ENCODE peak calls at places on chromosome 11, in nine cellular contexts. One of them, this sample, is unnamed.

GRCh38 chr11:12239396-12240298 is 129.3 kb downstream of the MICAL2 start:
- DNase-seq in GM06990: no peak
- DNase-seq in A673: no peak
- DNase-seq in coronary artery: no peak
- DNase-seq in pancreas: peak
- DNase-seq in suprapubic skin: no peak
- DNase-seq in epithelial cell of esophagus: peak
- DNase-seq in heart left ventricle: no peak
- DNase-seq in WERI-Rb-1: no peak
- DNase-seq in this sample: no peak

GRCh38 chr11:64564947-64565889 is 25.8 kb upstream of the SLC22A12 start:
- DNase-seq in GM06990: no peak
- DNase-seq in A673: no peak
- DNase-seq in coronary artery: no peak
- DNase-seq in pancreas: no peak
- DNase-seq in suprapubic skin: no peak
- DNase-seq in epithelial cell of esophagus: no peak
- DNase-seq in heart left ventricle: no peak
- DNase-seq in WERI-Rb-1: peak
- DNase-seq in this sample: no peak

GRCh38 chr11:64755681-64756361 is 4.0 kb downstream of the PYGM start:
- DNase-seq in GM06990: no peak
- DNase-seq in A673: no peak
- DNase-seq in coronary artery: no peak
- DNase-seq in pancreas: no peak
- DNase-seq in suprapubic skin: no peak
- DNase-seq in epithelial cell of esophagus: no peak
- DNase-seq in heart left ventricle: no peak
- DNase-seq in WERI-Rb-1: no peak
- DNase-seq in this sample: no peak

GRCh38 chr11:17745032-17745772 is 10.6 kb downstream of the KCNC1 start:
- DNase-seq in GM06990: no peak
- DNase-seq in A673: no peak
- DNase-seq in coronary artery: no peak
- DNase-seq in pancreas: no peak
- DNase-seq in suprapubic skin: no peak
- DNase-seq in epithelial cell of esophagus: no peak
- DNase-seq in heart left ventricle: peak
- DNase-seq in WERI-Rb-1: no peak
- DNase-seq in this sample: no peak

GRCh38 chr11:58958500-58958899 is 19.2 kb downstream of the GLYATL1 start:
- DNase-seq in GM06990: no peak
- DNase-seq in A673: peak
- DNase-seq in coronary artery: no peak
- DNase-seq in pancreas: peak
- DNase-seq in suprapubic skin: no peak
- DNase-seq in epithelial cell of esophagus: peak
- DNase-seq in heart left ventricle: peak
- DNase-seq in WERI-Rb-1: peak
- DNase-seq in this sample: peak

GRCh38 chr11:78722786-78723185 is 148.1 kb upstream of the NARS2 start:
- DNase-seq in GM06990: no peak
- DNase-seq in A673: no peak
- DNase-seq in coronary artery: no peak
- DNase-seq in pancreas: no peak
- DNase-seq in suprapubic skin: no peak
- DNase-seq in epithelial cell of esophagus: no peak
- DNase-seq in heart left ventricle: no peak
- DNase-seq in WERI-Rb-1: no peak
- DNase-seq in this sample: no peak

GRCh38 chr11:78381867-78382266 is 35.8 kb downstream of the GAB2 start:
- DNase-seq in GM06990: no peak
- DNase-seq in A673: no peak
- DNase-seq in coronary artery: no peak
- DNase-seq in pancreas: no peak
- DNase-seq in suprapubic skin: no peak
- DNase-seq in epithelial cell of esophagus: no peak
- DNase-seq in heart left ventricle: no peak
- DNase-seq in WERI-Rb-1: no peak
- DNase-seq in this sample: no peak

GRCh38 chr11:66106786-66107599 is 36.9 kb downstream of the PACS1 start:
- DNase-seq in GM06990: no peak
- DNase-seq in A673: no peak
- DNase-seq in coronary artery: no peak
- DNase-seq in pancreas: no peak
- DNase-seq in suprapubic skin: no peak
- DNase-seq in epithelial cell of esophagus: peak
- DNase-seq in heart left ventricle: no peak
- DNase-seq in WERI-Rb-1: no peak
- DNase-seq in this sample: no peak

GRCh38 chr11:8219257-8220021 is 44.2 kb downstream of the LMO1 start:
- DNase-seq in GM06990: no peak
- DNase-seq in A673: peak
- DNase-seq in coronary artery: no peak
- DNase-seq in pancreas: peak
- DNase-seq in suprapubic skin: no peak
- DNase-seq in epithelial cell of esophagus: peak
- DNase-seq in heart left ventricle: peak
- DNase-seq in WERI-Rb-1: peak
- DNase-seq in this sample: peak

GRCh38 chr11:70487160-70487559 is 88.8 kb downstream of the CTTN start:
- DNase-seq in GM06990: no peak
- DNase-seq in A673: no peak
- DNase-seq in coronary artery: no peak
- DNase-seq in pancreas: no peak
- DNase-seq in suprapubic skin: no peak
- DNase-seq in epithelial cell of esophagus: no peak
- DNase-seq in heart left ventricle: no peak
- DNase-seq in WERI-Rb-1: no peak
- DNase-seq in this sample: no peak

GRCh38 chr11:48134221-48134922 is 82.2 kb upstream of the OR4B1 start:
- DNase-seq in GM06990: no peak
- DNase-seq in A673: no peak
- DNase-seq in coronary artery: no peak
- DNase-seq in pancreas: no peak
- DNase-seq in suprapubic skin: no peak
- DNase-seq in epithelial cell of esophagus: no peak
- DNase-seq in heart left ventricle: no peak
- DNase-seq in WERI-Rb-1: no peak
- DNase-seq in this sample: no peak

GRCh38 chr11:27242591-27242990 is 120.4 kb downstream of the CCDC34 start:
- DNase-seq in GM06990: no peak
- DNase-seq in A673: peak
- DNase-seq in coronary artery: no peak
- DNase-seq in pancreas: no peak
- DNase-seq in suprapubic skin: no peak
- DNase-seq in epithelial cell of esophagus: no peak
- DNase-seq in heart left ventricle: no peak
- DNase-seq in WERI-Rb-1: no peak
- DNase-seq in this sample: no peak

GRCh38 chr11:32033067-32033466 is 57.8 kb upstream of the RCN1 start:
- DNase-seq in GM06990: no peak
- DNase-seq in A673: no peak
- DNase-seq in coronary artery: no peak
- DNase-seq in pancreas: no peak
- DNase-seq in suprapubic skin: no peak
- DNase-seq in epithelial cell of esophagus: no peak
- DNase-seq in heart left ventricle: no peak
- DNase-seq in WERI-Rb-1: no peak
- DNase-seq in this sample: no peak

GRCh38 chr11:128469220-128469619 is 118.1 kb downstream of the ETS1 start:
- DNase-seq in GM06990: peak
- DNase-seq in A673: no peak
- DNase-seq in coronary artery: no peak
- DNase-seq in pancreas: no peak
- DNase-seq in suprapubic skin: no peak
- DNase-seq in epithelial cell of esophagus: no peak
- DNase-seq in heart left ventricle: no peak
- DNase-seq in WERI-Rb-1: no peak
- DNase-seq in this sample: no peak

GRCh38 chr11:105611414-105611813 is 1.5 kb downstream of the GRIA4 start:
- DNase-seq in GM06990: no peak
- DNase-seq in A673: no peak
- DNase-seq in coronary artery: no peak
- DNase-seq in pancreas: no peak
- DNase-seq in suprapubic skin: no peak
- DNase-seq in epithelial cell of esophagus: no peak
- DNase-seq in heart left ventricle: no peak
- DNase-seq in WERI-Rb-1: no peak
- DNase-seq in this sample: no peak

GRCh38 chr11:105609832-105610781 is at the start of gene GRIA4:
- DNase-seq in GM06990: no peak
- DNase-seq in A673: peak
- DNase-seq in coronary artery: peak
- DNase-seq in pancreas: peak
- DNase-seq in suprapubic skin: peak
- DNase-seq in epithelial cell of esophagus: peak
- DNase-seq in heart left ventricle: peak
- DNase-seq in WERI-Rb-1: peak
- DNase-seq in this sample: peak

GRCh38 chr11:105610796-105611361 is 1.0 kb downstream of the GRIA4 start:
- DNase-seq in GM06990: no peak
- DNase-seq in A673: no peak
- DNase-seq in coronary artery: no peak
- DNase-seq in pancreas: no peak
- DNase-seq in suprapubic skin: no peak
- DNase-seq in epithelial cell of esophagus: no peak
- DNase-seq in heart left ventricle: no peak
- DNase-seq in WERI-Rb-1: peak
- DNase-seq in this sample: no peak

GRCh38 chr11:105611837-105612480 is 2.1 kb downstream of the GRIA4 start:
- DNase-seq in GM06990: no peak
- DNase-seq in A673: no peak
- DNase-seq in coronary artery: no peak
- DNase-seq in pancreas: no peak
- DNase-seq in suprapubic skin: no peak
- DNase-seq in epithelial cell of esophagus: no peak
- DNase-seq in heart left ventricle: no peak
- DNase-seq in WERI-Rb-1: no peak
- DNase-seq in this sample: no peak

GRCh38 chr11:105609341-105609781 is 512 bp upstream of the GRIA4 start:
- DNase-seq in GM06990: no peak
- DNase-seq in A673: peak
- DNase-seq in coronary artery: no peak
- DNase-seq in pancreas: no peak
- DNase-seq in suprapubic skin: no peak
- DNase-seq in epithelial cell of esophagus: peak
- DNase-seq in heart left ventricle: no peak
- DNase-seq in WERI-Rb-1: peak
- DNase-seq in this sample: peak
- TF ChIP-seq CTCF in GM06990: peak
- TF ChIP-seq CTCF in A673: peak
- TF ChIP-seq CTCF in coronary artery: no peak
- TF ChIP-seq CTCF in pancreas: no peak
- TF ChIP-seq CTCF in suprapubic skin: no peak
- TF ChIP-seq CTCF in epithelial cell of esophagus: peak
- TF ChIP-seq CTCF in heart left ventricle: no peak
- TF ChIP-seq CTCF in WERI-Rb-1: peak
- TF ChIP-seq CTCF in this sample: peak

GRCh38 chr11:15216678-15217077 is 102.0 kb downstream of the INSC start:
- DNase-seq in GM06990: no peak
- DNase-seq in A673: peak
- DNase-seq in coronary artery: no peak
- DNase-seq in pancreas: no peak
- DNase-seq in suprapubic skin: no peak
- DNase-seq in epithelial cell of esophagus: peak
- DNase-seq in heart left ventricle: no peak
- DNase-seq in WERI-Rb-1: no peak
- DNase-seq in this sample: no peak
- TF ChIP-seq CTCF in GM06990: peak
- TF ChIP-seq CTCF in A673: peak
- TF ChIP-seq CTCF in coronary artery: no peak
- TF ChIP-seq CTCF in pancreas: no peak
- TF ChIP-seq CTCF in suprapubic skin: no peak
- TF ChIP-seq CTCF in epithelial cell of esophagus: peak
- TF ChIP-seq CTCF in heart left ventricle: no peak
- TF ChIP-seq CTCF in WERI-Rb-1: peak
- TF ChIP-seq CTCF in this sample: peak

GRCh38 chr11:40294343-40294723 is 1165.1 kb downstream of the LRRC4C start:
- DNase-seq in GM06990: no peak
- DNase-seq in A673: no peak
- DNase-seq in coronary artery: no peak
- DNase-seq in pancreas: no peak
- DNase-seq in suprapubic skin: no peak
- DNase-seq in epithelial cell of esophagus: no peak
- DNase-seq in heart left ventricle: no peak
- DNase-seq in WERI-Rb-1: no peak
- DNase-seq in this sample: no peak
- TF ChIP-seq CTCF in GM06990: no peak
- TF ChIP-seq CTCF in A673: no peak
- TF ChIP-seq CTCF in coronary artery: no peak
- TF ChIP-seq CTCF in pancreas: peak
- TF ChIP-seq CTCF in suprapubic skin: no peak
- TF ChIP-seq CTCF in epithelial cell of esophagus: no peak
- TF ChIP-seq CTCF in heart left ventricle: no peak
- TF ChIP-seq CTCF in WERI-Rb-1: no peak
- TF ChIP-seq CTCF in this sample: no peak

DNA sequence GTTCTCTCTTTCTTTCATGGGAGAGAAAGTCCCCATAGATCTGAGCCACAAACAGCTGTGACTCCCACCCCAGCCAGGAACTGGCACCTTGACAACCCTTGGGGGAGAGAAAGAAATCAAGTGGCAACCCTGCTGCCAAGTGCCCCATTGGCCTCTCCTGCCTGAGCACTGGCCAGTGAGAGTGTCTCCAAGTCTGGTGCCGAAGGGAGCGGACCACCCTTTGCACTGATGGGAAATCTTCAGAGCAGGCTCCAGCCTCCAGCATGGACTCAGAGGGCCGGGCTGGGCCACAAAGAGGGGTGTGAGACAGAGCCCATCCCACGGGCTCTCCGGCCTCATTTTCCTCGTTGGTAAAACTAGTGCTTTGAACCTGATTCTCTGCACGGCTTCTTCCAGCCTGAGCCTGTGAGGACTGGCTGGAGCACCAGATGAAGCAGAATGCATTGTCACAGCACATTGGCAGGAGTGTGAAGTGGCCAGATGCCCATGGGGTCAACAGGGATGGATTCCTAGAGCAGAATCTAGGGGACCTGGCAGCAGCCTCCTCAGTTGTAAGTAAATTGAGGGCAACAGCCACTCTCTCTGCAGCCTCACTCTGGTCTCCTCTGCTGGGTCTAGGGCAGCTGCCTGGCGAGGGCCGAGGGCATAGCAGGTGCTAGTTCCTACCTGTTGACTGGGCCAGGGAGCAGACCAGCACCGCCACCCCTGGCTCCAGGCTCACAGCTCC is 81.4 kb downstream of the TRIM29 start:
- DNase-seq in GM06990: no peak
- DNase-seq in A673: no peak
- DNase-seq in coronary artery: peak
- DNase-seq in pancreas: no peak
- DNase-seq in suprapubic skin: no peak
- DNase-seq in epithelial cell of esophagus: no peak
- DNase-seq in heart left ventricle: no peak
- DNase-seq in WERI-Rb-1: no peak
- DNase-seq in this sample: no peak
- TF ChIP-seq CTCF in GM06990: no peak
- TF ChIP-seq CTCF in A673: no peak
- TF ChIP-seq CTCF in coronary artery: no peak
- TF ChIP-seq CTCF in pancreas: no peak
- TF ChIP-seq CTCF in suprapubic skin: no peak
- TF ChIP-seq CTCF in epithelial cell of esophagus: no peak
- TF ChIP-seq CTCF in heart left ventricle: no peak
- TF ChIP-seq CTCF in WERI-Rb-1: no peak
- TF ChIP-seq CTCF in this sample: no peak

GRCh38 chr11:15901046-15901445 is 455.3 kb downstream of the SOX6 start:
- DNase-seq in GM06990: no peak
- DNase-seq in A673: no peak
- DNase-seq in coronary artery: no peak
- DNase-seq in pancreas: peak
- DNase-seq in suprapubic skin: no peak
- DNase-seq in epithelial cell of esophagus: no peak
- DNase-seq in heart left ventricle: peak
- DNase-seq in WERI-Rb-1: peak
- DNase-seq in this sample: no peak
- TF ChIP-seq CTCF in GM06990: no peak
- TF ChIP-seq CTCF in A673: no peak
- TF ChIP-seq CTCF in coronary artery: peak
- TF ChIP-seq CTCF in pancreas: no peak
- TF ChIP-seq CTCF in suprapubic skin: no peak
- TF ChIP-seq CTCF in epithelial cell of esophagus: no peak
- TF ChIP-seq CTCF in heart left ventricle: peak
- TF ChIP-seq CTCF in WERI-Rb-1: peak
- TF ChIP-seq CTCF in this sample: no peak

This sample was measured in BE2C.